ENCODE peak calls at places on chromosome 13, in five cellular contexts. F, I, R, E and T are unnamed samples.

GRCh38 chr13:113586661-113587479 is 2.3 kb downstream of the TFDP1 start:
- DNase-seq in F (peak; percentile 76), I (no peak), R (no peak), E (peak; percentile 17), T (peak; percentile 20)

GRCh38 chr13:74406439-74406838 is 272.2 kb upstream of the KLF12 start:
- DNase-seq in F (no peak), I (no peak), R (no peak), E (no peak), T (no peak)

GRCh38 chr13:109782823-109783411 is 3.5 kb downstream of the IRS2 start:
- DNase-seq in F (no peak), I (no peak), R (no peak), E (no peak), T (peak; percentile 46)

GRCh38 chr13:33125821-33126570 is 109.8 kb downstream of the KL start:
- DNase-seq in F (peak; percentile 82), I (peak; percentile 97), R (peak; percentile 61), E (no peak), T (peak; percentile 56)

GRCh38 chr13:42740753-42741152 is 40.6 kb upstream of the FAM216B start:
- DNase-seq in F (no peak), I (no peak), R (peak; percentile 47), E (peak; percentile 45), T (no peak)

GRCh38 chr13:27549406-27549981 is 70.8 kb downstream of the LNX2 start:
- DNase-seq in F (no peak), I (no peak), R (no peak), E (peak; percentile 88), T (no peak)

GRCh38 chr13:109704771-109705628 is 81.4 kb downstream of the IRS2 start:
- DNase-seq in F (no peak), I (no peak), R (peak; percentile 47), E (peak; percentile 55), T (no peak)

GRCh38 chr13:41179593-41180250 is 14.6 kb downstream of the KBTBD7 start:
- DNase-seq in F (no peak), I (no peak), R (no peak), E (no peak), T (no peak)

GRCh38 chr13:112442483-112443090 is 66.4 kb downstream of the SPACA7 start:
- DNase-seq in F (peak; percentile 56), I (peak; percentile 16), R (no peak), E (peak; percentile 7), T (peak; percentile 73)

GRCh38 chr13:40269086-40269485 is 397.4 kb downstream of the FOXO1 start:
- DNase-seq in F (no peak), I (no peak), R (peak; percentile 36), E (no peak), T (no peak)

GRCh38 chr13:24203726-24204295 is 43.3 kb downstream of the SPATA13 start:
- DNase-seq in F (no peak), I (no peak), R (no peak), E (no peak), T (no peak)

GRCh38 chr13:110812111-110812868 is 98.8 kb downstream of the ING1 start:
- DNase-seq in F (peak; percentile 76), I (peak; percentile 68), R (no peak), E (no peak), T (peak; percentile 90)

GRCh38 chr13:53242015-53242414 is 213.4 kb downstream of the OLFM4 start:
- DNase-seq in F (no peak), I (no peak), R (no peak), E (no peak), T (no peak)

GRCh38 chr13:112885782-112886268 is 83.2 kb upstream of the MCF2L start:
- DNase-seq in F (peak; percentile 88), I (peak; percentile 93), R (peak; percentile 82), E (peak; percentile 87), T (peak; percentile 95)

GRCh38 chr13:101520672-101521071 is 68.2 kb downstream of the ITGBL1 start:
- DNase-seq in F (no peak), I (no peak), R (no peak), E (no peak), T (no peak)

GRCh38 chr13:112783946-112784500 is 94.2 kb downstream of the ATP11A start:
- DNase-seq in F (no peak), I (peak; percentile 65), R (no peak), E (no peak), T (peak; percentile 55)

GRCh38 chr13:39578821-39579291 is 24.1 kb downstream of the LHFPL6 start:
- DNase-seq in F (no peak), I (no peak), R (no peak), E (no peak), T (peak; percentile 27)

GRCh38 chr13:30905932-30906383 is at the start of gene MEDAG:
- DNase-seq in F (peak; percentile 91), I (no peak), R (peak; percentile 85), E (peak; percentile 39), T (no peak)

GRCh38 chr13:72208112-72208645 is 341.2 kb upstream of the DACH1 start:
- DNase-seq in F (no peak), I (no peak), R (no peak), E (no peak), T (no peak)

GRCh38 chr13:113897161-113897560 is 33.3 kb upstream of the GAS6 start:
- DNase-seq in F (no peak), I (peak; percentile 34), R (no peak), E (no peak), T (no peak)

GRCh38 chr13:59706101-59706976 is 457.4 kb downstream of the DIAPH3 start:
- DNase-seq in F (no peak), I (no peak), R (no peak), E (no peak), T (no peak)
- H3K4me3 ChIP-seq in F (no peak overlapping the region), I (no peak overlapping the region), R (no peak overlapping the region), E (no peak overlapping the region), T (no peak overlapping the region)

GRCh38 chr13:49279112-49279511 is 31.4 kb downstream of the CDADC1 start:
- DNase-seq in F (no peak), I (no peak), R (no peak), E (no peak), T (peak; percentile 23)
- H3K27me3 ChIP-seq in F (no peaks in the 10 kb centered on the region), I (no peaks in the 10 kb centered on the region), R (no peaks in the 10 kb centered on the region), E (no peaks in the 10 kb centered on the region), T (no peaks in the 10 kb centered on the region)

GRCh38 chr13:76829572-76830327 is 56.5 kb downstream of the KCTD12 start:
- DNase-seq in F (no peak), I (no peak), R (peak; percentile 42), E (no peak), T (no peak)
- H3K4me3 ChIP-seq in F (no peak overlapping the region), I (no peak overlapping the region), R (no peak overlapping the region), E (no peak overlapping the region), T (no peak overlapping the region)

GRCh38 chr13:99418663-99419140 is 82.6 kb upstream of the TM9SF2 start:
- DNase-seq in F (peak; percentile 15), I (no peak), R (no peak), E (no peak), T (no peak)
- H3K27me3 ChIP-seq in F (peaks cover 3% of the 10 kb centered on the region), I (no peaks in the 10 kb centered on the region), R (peaks cover 80% of the 10 kb centered on the region), E (no peaks in the 10 kb centered on the region), T (peaks cover 2% of the 10 kb centered on the region)

GRCh38 chr13:20702530-20702929 is 969 bp upstream of the IL17D start:
- DNase-seq in F (no peak), I (no peak), R (no peak), E (peak; percentile 48), T (no peak)
- H3K4me3 ChIP-seq in F (peak overlapping the region; percentile 81), I (no peak overlapping the region), R (peak overlapping the region; percentile 79), E (peak overlapping the region; percentile 58), T (peak overlapping the region; percentile 56)

GRCh38 chr13:99892866-99893504 is 78.6 kb downstream of the ZIC5 start:
- DNase-seq in F (no peak), I (no peak), R (no peak), E (no peak), T (peak; percentile 56)
- H3K27me3 ChIP-seq in F (peaks cover 32% of the 10 kb centered on the region), I (peaks cover 9% of the 10 kb centered on the region), R (peaks cover 51% of the 10 kb centered on the region), E (peaks cover 26% of the 10 kb centered on the region), T (peaks cover 19% of the 10 kb centered on the region)

DNA sequence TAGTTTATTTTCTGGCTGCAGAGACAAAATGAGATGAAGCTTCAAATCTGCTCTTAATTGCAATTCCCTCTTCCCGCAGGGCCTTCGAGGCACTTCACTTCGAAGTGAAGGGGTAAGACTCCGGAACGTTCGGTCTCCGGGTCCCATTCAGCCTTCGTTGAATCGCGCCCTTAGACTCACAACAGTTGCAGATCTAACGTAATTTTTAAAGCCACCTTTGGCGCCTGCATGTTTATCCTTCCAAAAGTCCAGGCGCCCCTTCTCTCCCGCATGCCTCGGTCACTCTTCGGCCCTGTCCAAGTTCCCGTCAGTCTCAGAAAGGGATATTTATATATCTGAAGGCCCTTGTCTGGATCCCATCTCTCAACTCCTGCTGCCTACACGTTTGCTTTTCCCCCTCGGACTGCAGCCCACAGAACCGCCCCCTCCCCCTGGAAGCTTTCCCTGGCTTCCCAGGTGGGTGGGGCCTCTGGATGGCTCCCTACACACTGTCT is 912 bp upstream of the KCTD12 start:
- DNase-seq in F (no peak), I (peak; percentile 26), R (peak; percentile 16), E (peak; percentile 23), T (peak; percentile 39)
- H3K4me3 ChIP-seq in F (peak overlapping the region; percentile 94), I (peak overlapping the region; percentile 13), R (peak overlapping the region; percentile 94), E (peak overlapping the region; percentile 64), T (peak overlapping the region; percentile 59)